ENCODE peak calls at places on chromosomes 1 and 21, in seven cellular contexts. One of them, this sample, is unnamed.

GRCh38 chr1:229148041-229148671 is 122.8 kb upstream of the RAB4A start:
- DNase-seq in suprapubic skin: no peak
- DNase-seq in neural progenitor cell: peak; percentile 66
- DNase-seq in HFF-Myc: no peak
- DNase-seq in lower leg skin: no peak
- DNase-seq in mammary epithelial cell: no peak
- DNase-seq in endodermal cell: peak; percentile 87
- DNase-seq in this sample: no peak

GRCh38 chr1:64663654-64664053 is 81.2 kb upstream of the RAVER2 start:
- DNase-seq in neural progenitor cell: peak; percentile 37
- DNase-seq in suprapubic skin: no peak
- DNase-seq in HFF-Myc: no peak
- DNase-seq in lower leg skin: no peak
- DNase-seq in endodermal cell: peak; percentile 67
- DNase-seq in mammary epithelial cell: no peak
- DNase-seq in this sample: no peak

GRCh38 chr1:160519542-160520435 is 3.3 kb downstream of the SLAMF6 start:
- DNase-seq in mammary epithelial cell: peak; percentile 39
- DNase-seq in lower leg skin: no peak
- DNase-seq in HFF-Myc: no peak
- DNase-seq in suprapubic skin: no peak
- DNase-seq in endodermal cell: no peak
- DNase-seq in neural progenitor cell: no peak
- DNase-seq in this sample: no peak

GRCh38 chr1:110258734-110259133 is 48.6 kb downstream of the KCNC4 start:
- DNase-seq in endodermal cell: no peak
- DNase-seq in suprapubic skin: no peak
- DNase-seq in lower leg skin: no peak
- DNase-seq in mammary epithelial cell: no peak
- DNase-seq in neural progenitor cell: no peak
- DNase-seq in HFF-Myc: no peak
- DNase-seq in this sample: no peak

GRCh38 chr1:167109125-167109524 is 15.2 kb downstream of the STYXL2 start:
- DNase-seq in neural progenitor cell: no peak
- DNase-seq in mammary epithelial cell: peak; percentile 52
- DNase-seq in suprapubic skin: no peak
- DNase-seq in endodermal cell: peak; percentile 60
- DNase-seq in HFF-Myc: no peak
- DNase-seq in lower leg skin: no peak
- DNase-seq in this sample: no peak

GRCh38 chr1:159492575-159493323 is 43.1 kb downstream of the OR10J5 start:
- DNase-seq in HFF-Myc: no peak
- DNase-seq in lower leg skin: no peak
- DNase-seq in neural progenitor cell: no peak
- DNase-seq in suprapubic skin: no peak
- DNase-seq in mammary epithelial cell: no peak
- DNase-seq in endodermal cell: no peak
- DNase-seq in this sample: no peak

GRCh38 chr1:63902844-63903589 is 129.2 kb downstream of the ROR1 start:
- DNase-seq in endodermal cell: no peak
- DNase-seq in suprapubic skin: no peak
- DNase-seq in lower leg skin: no peak
- DNase-seq in HFF-Myc: no peak
- DNase-seq in mammary epithelial cell: no peak
- DNase-seq in neural progenitor cell: no peak
- DNase-seq in this sample: no peak

GRCh38 chr1:9289724-9290493 is 2.8 kb upstream of the SPSB1 start:
- DNase-seq in endodermal cell: no peak
- DNase-seq in mammary epithelial cell: peak; percentile 92
- DNase-seq in suprapubic skin: peak; percentile 91
- DNase-seq in neural progenitor cell: no peak
- DNase-seq in HFF-Myc: no peak
- DNase-seq in lower leg skin: peak; percentile 80
- DNase-seq in this sample: peak; percentile 85

GRCh38 chr1:166947398-166948043 is 27.8 kb downstream of the ILDR2 start:
- DNase-seq in HFF-Myc: no peak
- DNase-seq in mammary epithelial cell: peak; percentile 33
- DNase-seq in suprapubic skin: no peak
- DNase-seq in lower leg skin: no peak
- DNase-seq in endodermal cell: peak; percentile 78
- DNase-seq in neural progenitor cell: peak; percentile 93
- DNase-seq in this sample: no peak

GRCh38 chr21:44977616-44978340 is 37.9 kb downstream of the SLX9 start:
- DNase-seq in mammary epithelial cell: no peak
- DNase-seq in endodermal cell: no peak
- DNase-seq in lower leg skin: no peak
- DNase-seq in suprapubic skin: no peak
- DNase-seq in HFF-Myc: no peak
- DNase-seq in neural progenitor cell: no peak
- DNase-seq in this sample: no peak

GRCh38 chr1:109762821-109763645 is 690 bp downstream of the EPS8L3 start:
- DNase-seq in neural progenitor cell: no peak
- DNase-seq in suprapubic skin: peak; percentile 57
- DNase-seq in lower leg skin: no peak
- DNase-seq in endodermal cell: no peak
- DNase-seq in HFF-Myc: no peak
- DNase-seq in mammary epithelial cell: peak; percentile 21
- DNase-seq in this sample: peak; percentile 46

GRCh38 chr1:150789396-150789795 is 18.7 kb downstream of the CTSK start:
- DNase-seq in HFF-Myc: no peak
- DNase-seq in mammary epithelial cell: peak; percentile 28
- DNase-seq in suprapubic skin: no peak
- DNase-seq in neural progenitor cell: no peak
- DNase-seq in endodermal cell: peak; percentile 43
- DNase-seq in lower leg skin: peak; percentile 29
- DNase-seq in this sample: no peak

GRCh38 chr1:91511386-91511785 is 10.7 kb downstream of the CDC7 start:
- DNase-seq in mammary epithelial cell: peak; percentile 10
- DNase-seq in HFF-Myc: no peak
- DNase-seq in lower leg skin: no peak
- DNase-seq in suprapubic skin: no peak
- DNase-seq in endodermal cell: no peak
- DNase-seq in neural progenitor cell: peak; percentile 54
- DNase-seq in this sample: peak; percentile 13

GRCh38 chr1:226691257-226691656 is 47.8 kb downstream of the ITPKB start:
- DNase-seq in neural progenitor cell: no peak
- DNase-seq in suprapubic skin: no peak
- DNase-seq in mammary epithelial cell: no peak
- DNase-seq in lower leg skin: no peak
- DNase-seq in endodermal cell: no peak
- DNase-seq in HFF-Myc: no peak
- DNase-seq in this sample: no peak

GRCh38 chr1:227778401-227778947 is 37.0 kb upstream of the PRSS38 start:
- DNase-seq in lower leg skin: no peak
- DNase-seq in neural progenitor cell: no peak
- DNase-seq in endodermal cell: no peak
- DNase-seq in suprapubic skin: peak; percentile 33
- DNase-seq in mammary epithelial cell: no peak
- DNase-seq in HFF-Myc: no peak
- DNase-seq in this sample: no peak

GRCh38 chr1:230127105-230128054 is 60.3 kb downstream of the GALNT2 start:
- DNase-seq in endodermal cell: peak; percentile 83
- DNase-seq in suprapubic skin: no peak
- DNase-seq in HFF-Myc: no peak
- DNase-seq in lower leg skin: no peak
- DNase-seq in mammary epithelial cell: no peak
- DNase-seq in neural progenitor cell: peak; percentile 57
- DNase-seq in this sample: no peak

DNA sequence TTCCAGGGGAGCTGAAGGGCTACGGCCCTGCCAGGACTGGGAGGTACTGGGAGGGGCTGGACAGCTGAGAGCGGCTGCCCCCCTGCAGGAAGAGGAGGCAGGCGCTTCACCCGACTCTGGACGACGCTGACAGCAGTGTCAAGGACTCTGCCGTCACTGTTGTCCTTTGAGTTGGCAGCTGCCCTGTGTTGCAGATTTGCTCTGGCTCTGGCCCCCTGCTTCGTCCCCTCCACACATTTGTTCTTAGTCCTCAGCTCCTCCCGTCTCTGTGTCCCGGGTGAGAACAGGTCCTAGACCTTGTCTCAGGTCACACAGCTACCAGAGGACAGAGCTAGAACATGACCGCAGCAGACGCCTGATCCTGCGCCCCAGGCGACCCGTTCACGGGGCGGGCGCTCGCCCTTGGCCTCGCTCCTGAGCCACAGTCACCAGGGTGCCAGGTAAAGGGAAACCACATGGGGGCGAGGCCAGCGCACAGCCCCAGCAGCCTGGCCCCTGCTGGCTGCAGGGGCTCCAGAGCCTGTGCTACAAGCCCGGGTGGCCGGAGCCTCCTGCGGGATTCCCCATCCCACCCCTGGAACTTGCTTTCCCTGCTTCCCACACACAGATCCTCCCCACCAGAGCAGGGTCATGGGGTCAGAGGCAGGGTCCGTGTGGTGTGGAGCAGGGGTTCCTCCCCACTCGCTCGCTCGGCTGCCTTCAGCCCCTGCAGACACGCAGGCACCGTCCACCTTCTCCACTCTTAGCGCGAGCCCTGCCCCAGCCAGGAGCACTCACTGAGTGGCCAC is 10.7 kb upstream of the NPHP4 start:
- DNase-seq in suprapubic skin: peak; percentile 53
- DNase-seq in lower leg skin: no peak
- DNase-seq in HFF-Myc: no peak
- DNase-seq in mammary epithelial cell: no peak
- DNase-seq in endodermal cell: peak; percentile 67
- DNase-seq in neural progenitor cell: no peak
- DNase-seq in this sample: no peak
- TF ChIP-seq CTCF in suprapubic skin: no peak
- TF ChIP-seq CTCF in lower leg skin: no peak
- TF ChIP-seq CTCF in HFF-Myc: no peak
- TF ChIP-seq CTCF in mammary epithelial cell: no peak
- TF ChIP-seq CTCF in endodermal cell: peak; percentile 40
- TF ChIP-seq CTCF in neural progenitor cell: no peak
- TF ChIP-seq CTCF in this sample: no peak

GRCh38 chr21:42122808-42123207 is 51.7 kb downstream of the UMODL1 start:
- DNase-seq in mammary epithelial cell: no peak
- DNase-seq in HFF-Myc: no peak
- DNase-seq in endodermal cell: no peak
- DNase-seq in suprapubic skin: no peak
- DNase-seq in neural progenitor cell: no peak
- DNase-seq in lower leg skin: no peak
- DNase-seq in this sample: no peak
- H3K4me3 ChIP-seq in mammary epithelial cell: no peak overlapping the region
- H3K4me3 ChIP-seq in HFF-Myc: no peak overlapping the region
- H3K4me3 ChIP-seq in endodermal cell: no peak overlapping the region
- H3K4me3 ChIP-seq in suprapubic skin: no peak overlapping the region
- H3K4me3 ChIP-seq in neural progenitor cell: no peak overlapping the region
- H3K4me3 ChIP-seq in lower leg skin: no peak overlapping the region
- H3K4me3 ChIP-seq in this sample: no peak overlapping the region

GRCh38 chr1:50830621-50831020 is 129.4 kb downstream of the FAF1 start:
- DNase-seq in HFF-Myc: no peak
- DNase-seq in mammary epithelial cell: no peak
- DNase-seq in neural progenitor cell: no peak
- DNase-seq in endodermal cell: no peak
- DNase-seq in suprapubic skin: no peak
- DNase-seq in lower leg skin: no peak
- DNase-seq in this sample: no peak
- TF ChIP-seq CTCF in HFF-Myc: no peak
- TF ChIP-seq CTCF in mammary epithelial cell: no peak
- TF ChIP-seq CTCF in neural progenitor cell: no peak
- TF ChIP-seq CTCF in endodermal cell: no peak
- TF ChIP-seq CTCF in suprapubic skin: no peak
- TF ChIP-seq CTCF in lower leg skin: no peak
- TF ChIP-seq CTCF in this sample: no peak

GRCh38 chr1:21317690-21318043 is 27.4 kb upstream of the ECE1 start:
- DNase-seq in endodermal cell: no peak
- DNase-seq in suprapubic skin: no peak
- DNase-seq in lower leg skin: no peak
- DNase-seq in HFF-Myc: no peak
- DNase-seq in mammary epithelial cell: no peak
- DNase-seq in neural progenitor cell: no peak
- DNase-seq in this sample: no peak

GRCh38 chr1:21318057-21318713 is 27.9 kb upstream of the ECE1 start:
- DNase-seq in lower leg skin: no peak
- DNase-seq in endodermal cell: no peak
- DNase-seq in HFF-Myc: no peak
- DNase-seq in mammary epithelial cell: no peak
- DNase-seq in suprapubic skin: no peak
- DNase-seq in neural progenitor cell: no peak
- DNase-seq in this sample: no peak

GRCh38 chr1:21319447-21320407 is 29.5 kb upstream of the ECE1 start:
- DNase-seq in lower leg skin: no peak
- DNase-seq in mammary epithelial cell: no peak
- DNase-seq in suprapubic skin: no peak
- DNase-seq in endodermal cell: no peak
- DNase-seq in neural progenitor cell: no peak
- DNase-seq in HFF-Myc: no peak
- DNase-seq in this sample: no peak

GRCh38 chr1:21317035-21317689 is 26.9 kb upstream of the ECE1 start:
- DNase-seq in neural progenitor cell: no peak
- DNase-seq in endodermal cell: no peak
- DNase-seq in suprapubic skin: peak; percentile 95
- DNase-seq in mammary epithelial cell: no peak
- DNase-seq in HFF-Myc: no peak
- DNase-seq in lower leg skin: peak; percentile 87
- DNase-seq in this sample: peak; percentile 53

DNA sequence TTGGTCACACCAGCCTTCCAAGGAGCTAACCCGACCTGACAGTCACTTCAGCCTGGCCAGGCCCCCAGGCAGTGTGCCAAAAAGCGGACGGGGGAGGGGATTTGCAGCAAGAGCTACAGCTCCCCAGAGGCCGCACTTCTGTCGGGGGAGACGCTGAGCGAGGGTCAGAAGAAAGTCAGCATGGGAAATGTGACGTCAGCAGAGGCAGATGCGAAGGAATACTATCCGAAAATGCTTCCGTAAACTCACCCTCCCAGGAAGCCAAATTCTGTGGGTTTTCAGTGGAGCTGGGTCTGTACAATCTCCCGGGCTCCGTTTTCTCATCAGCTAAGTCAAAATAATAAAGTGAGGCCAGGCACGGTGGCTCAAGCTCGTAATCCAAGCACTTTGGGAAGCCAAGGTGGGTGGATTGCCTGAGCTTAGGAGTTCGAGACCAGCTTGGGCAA is 28.5 kb upstream of the ECE1 start:
- DNase-seq in mammary epithelial cell: no peak
- DNase-seq in HFF-Myc: no peak
- DNase-seq in endodermal cell: no peak
- DNase-seq in suprapubic skin: peak; percentile 94
- DNase-seq in lower leg skin: peak; percentile 80
- DNase-seq in neural progenitor cell: no peak
- DNase-seq in this sample: no peak
- H3K4me3 ChIP-seq in mammary epithelial cell: no peak overlapping the region
- H3K4me3 ChIP-seq in HFF-Myc: no peak overlapping the region
- H3K4me3 ChIP-seq in endodermal cell: no peak overlapping the region
- H3K4me3 ChIP-seq in suprapubic skin: no peak overlapping the region
- H3K4me3 ChIP-seq in lower leg skin: no peak overlapping the region
- H3K4me3 ChIP-seq in neural progenitor cell: no peak overlapping the region
- H3K4me3 ChIP-seq in this sample: no peak overlapping the region

This sample was measured in AG09309.